ENCODE peak calls at places on chromosomes 1 and 21, in seven cellular contexts. L is GM12878, I is HepG2, Z is K562, X is HCT116, V is H1, A is SK-N-SH. C is an unnamed sample.

GRCh38 chr1:109782514-109782913 is 18.8 kb upstream of the EPS8L3 start:
- DNase-seq in L (no peak), I (no peak), Z (no peak), X (no peak), V (no peak), A (no peak), C (no peak)

GRCh38 chr1:195686764-195687163 is 921.5 kb downstream of the KCNT2 start:
- DNase-seq in L (no peak), I (no peak), Z (no peak), X (no peak), V (no peak), A (no peak), C (no peak)

GRCh38 chr1:55081905-55082296 is 42.6 kb downstream of the PCSK9 start:
- DNase-seq in L (no peak), I (no peak), Z (no peak), X (no peak), V (no peak), A (no peak), C (no peak)

GRCh38 chr1:78447096-78447495 is 43.7 kb upstream of the PTGFR start:
- DNase-seq in L (no peak), I (no peak), Z (no peak), X (no peak), V (no peak), A (no peak), C (no peak)

GRCh38 chr1:247639381-247639981 is 34.1 kb downstream of the OR2G3 start:
- DNase-seq in L (no peak), I (no peak), Z (peak), X (no peak), V (peak), A (peak), C (no peak)

GRCh38 chr21:27735699-27736098 is 768.8 kb upstream of the ADAMTS5 start:
- DNase-seq in L (no peak), I (no peak), Z (no peak), X (no peak), V (no peak), A (no peak), C (no peak)

GRCh38 chr1:187481581-187482148 is 652.9 kb downstream of the PLA2G4A start:
- DNase-seq in L (no peak), I (no peak), Z (no peak), X (no peak), V (no peak), A (peak), C (no peak)

GRCh38 chr1:185152187-185152767 is 4.5 kb downstream of the TRMT1L start:
- DNase-seq in L (no peak), I (no peak), Z (no peak), X (no peak), V (no peak), A (no peak), C (no peak)

GRCh38 chr1:23514121-23514679 is 16.8 kb downstream of the E2F2 start:
- DNase-seq in L (no peak), I (no peak), Z (peak), X (no peak), V (no peak), A (no peak), C (no peak)

GRCh38 chr1:226657788-226658537 is 81.1 kb downstream of the ITPKB start:
- DNase-seq in L (no peak), I (no peak), Z (no peak), X (no peak), V (no peak), A (no peak), C (no peak)

GRCh38 chr21:42601656-42602055 is 51.8 kb upstream of the PDE9A start:
- DNase-seq in L (no peak), I (no peak), Z (no peak), X (no peak), V (no peak), A (no peak), C (no peak)

GRCh38 chr1:153532769-153533599 is 2.8 kb downstream of the S100A6 start:
- DNase-seq in L (no peak), I (peak), Z (peak), X (peak), V (peak), A (no peak), C (peak)

GRCh38 chr21:29506214-29506613 is 207.5 kb downstream of the BACH1 start:
- DNase-seq in L (no peak), I (no peak), Z (no peak), X (no peak), V (no peak), A (no peak), C (no peak)

GRCh38 chr1:58909162-58909560 is 125.3 kb upstream of the JUN start:
- DNase-seq in L (no peak), I (no peak), Z (no peak), X (no peak), V (no peak), A (no peak), C (no peak)

GRCh38 chr1:39489567-39490239 is 1.7 kb upstream of the BMP8A start:
- DNase-seq in L (no peak), I (no peak), Z (no peak), X (no peak), V (no peak), A (no peak), C (no peak)

GRCh38 chr1:38209986-38210385 is 163.4 kb upstream of the POU3F1 start:
- DNase-seq in L (no peak), I (no peak), Z (no peak), X (no peak), V (no peak), A (no peak), C (no peak)

GRCh38 chr1:231611111-231611510 is 15.5 kb upstream of the DISC1 start:
- DNase-seq in L (no peak), I (no peak), Z (no peak), X (no peak), V (no peak), A (no peak), C (no peak)

GRCh38 chr1:19445417-19446342 is 39.7 kb downstream of the CAPZB start:
- DNase-seq in L (no peak), I (peak), Z (no peak), X (no peak), V (no peak), A (peak), C (no peak)

GRCh38 chr21:34812510-34813265 is 143.9 kb downstream of the CLIC6 start:
- DNase-seq in L (no peak), I (peak), Z (no peak), X (no peak), V (no peak), A (no peak), C (no peak)

GRCh38 chr1:89739013-89739843 is 81.6 kb upstream of the LRRC8D start:
- DNase-seq in L (no peak), I (no peak), Z (no peak), X (no peak), V (no peak), A (no peak), C (no peak)

GRCh38 chr1:41587791-41588190 is 103.3 kb upstream of the EDN2 start:
- DNase-seq in L (no peak), I (no peak), Z (no peak), X (no peak), V (no peak), A (no peak), C (no peak)

GRCh38 chr1:117795190-117795589 is 134.2 kb downstream of the GDAP2 start:
- DNase-seq in L (no peak), I (no peak), Z (no peak), X (no peak), V (no peak), A (no peak), C (no peak)

DNA sequence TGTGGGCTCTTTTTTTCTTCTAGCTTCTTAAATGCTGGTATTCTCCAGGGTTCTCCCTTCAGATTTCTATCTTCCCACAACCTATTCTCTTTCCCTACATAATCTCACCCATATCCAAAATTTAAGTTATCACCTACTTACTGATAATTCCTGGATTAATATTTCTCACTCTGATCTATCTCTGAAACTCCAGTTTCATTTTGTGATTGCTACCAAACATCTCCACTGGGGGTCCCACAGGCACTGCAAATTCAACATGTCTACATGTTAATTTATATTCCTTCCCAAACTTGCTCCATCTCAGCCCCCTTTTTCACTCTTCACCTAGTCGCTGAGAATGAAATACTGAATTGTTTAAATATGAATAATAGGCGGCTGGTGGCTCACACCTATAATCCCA is 9.9 kb upstream of the C1orf141 start:
- DNase-seq in L (no peak), I (no peak), Z (peak), X (no peak), V (no peak), A (peak), C (no peak)
- TF ChIP-seq YY1 in L (no peak), I (no peak), Z (no peak), X (no peak), V (no peak), A (no peak), C (no peak)

GRCh38 chr1:2468540-2468939 is 7.5 kb upstream of the PLCH2 start:
- DNase-seq in L (no peak), I (no peak), Z (no peak), X (no peak), V (no peak), A (no peak), C (no peak)

GRCh38 chr1:2465371-2466269 is 10.5 kb upstream of the PLCH2 start:
- DNase-seq in L (no peak), I (no peak), Z (no peak), X (no peak), V (no peak), A (no peak), C (no peak)

GRCh38 chr1:2466834-2467554 is 9.1 kb upstream of the PLCH2 start:
- DNase-seq in L (no peak), I (no peak), Z (peak), X (no peak), V (peak), A (peak), C (no peak)

GRCh38 chr1:2468041-2468472 is 8.0 kb upstream of the PLCH2 start:
- DNase-seq in L (no peak), I (no peak), Z (peak), X (no peak), V (no peak), A (peak), C (no peak)

DNA sequence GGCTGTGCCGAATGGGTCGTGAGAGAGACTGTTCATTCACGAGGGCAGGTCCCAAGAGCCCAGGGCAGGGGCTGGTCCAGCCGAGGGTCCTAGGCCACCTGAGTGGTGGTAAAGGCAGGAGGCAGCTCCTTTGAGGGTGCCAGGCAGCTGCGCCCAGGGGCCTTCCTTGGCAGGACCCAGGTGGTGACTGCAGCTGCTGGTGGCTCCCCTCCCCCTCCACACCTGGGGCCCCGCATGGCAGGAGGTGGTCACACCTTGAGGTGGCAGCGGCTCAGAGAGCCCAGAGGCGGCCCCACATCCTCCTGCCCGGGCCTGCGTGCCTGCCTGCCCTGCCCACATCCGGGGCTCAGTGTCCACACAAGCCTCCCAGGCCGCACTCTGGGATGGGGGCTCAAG is 9.8 kb upstream of the PLCH2 start:
- DNase-seq in L (no peak), I (no peak), Z (no peak), X (no peak), V (no peak), A (no peak), C (no peak)
- TF ChIP-seq YY1 in L (no peak), I (no peak), Z (no peak), X (no peak), V (no peak), A (no peak), C (no peak)

GRCh38 chr1:10538608-10539355 is 64.0 kb downstream of the PEX14 start:
- DNase-seq in L (no peak), I (no peak), Z (no peak), X (no peak), V (no peak), A (no peak), C (no peak)

GRCh38 chr1:10540277-10541005 is 65.7 kb downstream of the PEX14 start:
- DNase-seq in L (no peak), I (no peak), Z (no peak), X (no peak), V (no peak), A (peak), C (no peak)

GRCh38 chr1:10537082-10537766 is 62.5 kb downstream of the PEX14 start:
- DNase-seq in L (no peak), I (no peak), Z (no peak), X (no peak), V (no peak), A (peak), C (no peak)

GRCh38 chr1:10541286-10541685 is 66.5 kb downstream of the PEX14 start:
- DNase-seq in L (no peak), I (no peak), Z (no peak), X (no peak), V (no peak), A (no peak), C (no peak)

DNA sequence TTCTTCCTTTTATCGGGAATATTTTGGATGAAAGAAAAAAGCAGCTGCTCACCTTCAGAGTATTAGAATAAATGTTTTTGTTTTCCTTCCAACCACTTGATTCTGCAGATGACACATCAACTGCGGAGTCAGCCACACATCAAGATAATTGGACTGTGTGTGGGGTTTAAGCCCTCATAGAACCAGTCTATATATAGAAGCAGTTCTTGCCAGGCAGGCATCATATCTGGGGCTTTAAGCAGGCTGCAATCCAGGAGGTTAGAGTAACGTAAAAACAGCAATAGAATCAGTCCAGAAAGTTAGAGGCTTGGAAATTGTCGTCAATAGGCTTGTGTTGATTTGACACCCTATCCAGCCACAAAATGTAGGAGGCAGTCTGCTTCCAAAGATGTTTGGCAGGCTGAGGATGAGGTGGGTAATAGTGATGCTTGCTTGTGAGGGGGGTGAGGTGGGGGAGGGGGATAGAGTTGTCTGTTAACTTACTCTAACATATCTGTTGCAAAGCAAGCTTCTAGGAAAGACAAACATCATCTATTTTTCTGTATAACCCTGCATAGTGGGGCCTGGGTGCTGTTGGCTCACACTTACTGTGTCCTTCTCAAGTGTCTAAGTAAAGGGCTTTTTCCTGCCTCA is 64.8 kb downstream of the PEX14 start:
- DNase-seq in L (no peak), I (no peak), Z (no peak), X (no peak), V (no peak), A (no peak), C (no peak)
- TF ChIP-seq YY1 in L (no peak), I (no peak), Z (no peak), X (no peak), V (no peak), A (no peak), C (no peak)

GRCh38 chr1:208235356-208235982 is 8.7 kb downstream of the PLXNA2 start:
- DNase-seq in L (no peak), I (no peak), Z (peak), X (no peak), V (no peak), A (no peak), C (no peak)
- TF ChIP-seq YY1 in L (no peak), I (no peak), Z (no peak), X (no peak), V (no peak), A (no peak), C (no peak)

DNA sequence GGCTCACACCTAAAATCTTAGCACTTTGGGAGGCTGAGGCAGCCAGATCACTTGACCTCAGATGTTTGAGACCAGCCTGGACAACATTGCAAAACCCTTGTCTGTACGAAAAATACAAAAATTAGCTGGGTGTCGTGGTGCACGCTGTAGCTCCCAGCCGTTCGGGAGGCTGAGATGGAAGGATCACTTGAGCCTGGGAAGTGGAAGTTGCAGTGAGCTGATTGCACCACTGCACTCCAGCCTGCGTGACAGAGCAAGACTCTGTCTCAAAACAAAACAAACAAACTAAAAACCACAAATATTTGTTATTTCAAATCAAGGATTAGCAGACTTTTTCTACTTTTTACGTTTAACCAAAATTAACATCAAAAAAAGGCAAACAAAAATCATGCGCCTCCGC is 31.3 kb downstream of the INKA2 start:
- DNase-seq in L (no peak), I (no peak), Z (no peak), X (no peak), V (no peak), A (no peak), C (no peak)
- TF ChIP-seq YY1 in L (no peak), I (no peak), Z (no peak), X (no peak), V (no peak), A (no peak), C (no peak)

C was measured in NT2/D1.